ENCODE peak calls at places on chromosome 1, in eight cellular contexts. W, C, O, K, U, D, H and Q are unnamed samples.

GRCh38 chr1:16167331-16168143 is 11.7 kb upstream of the EPHA2 start:
- DNase-seq in W (no peak), C (peak), O (no peak), K (no peak), U (peak), D (peak), H (peak), Q (no peak)

GRCh38 chr1:27621067-27621920 is 13.7 kb downstream of the FGR start:
- DNase-seq in W (no peak), C (no peak), O (no peak), K (no peak), U (no peak), D (peak), H (no peak), Q (no peak)

GRCh38 chr1:176619261-176619660 is 156.3 kb downstream of the PAPPA2 start:
- DNase-seq in W (no peak), C (no peak), O (no peak), K (no peak), U (no peak), D (no peak), H (no peak), Q (no peak)

GRCh38 chr1:59243544-59243943 is 53.4 kb upstream of the FGGY start:
- DNase-seq in W (no peak), C (peak), O (no peak), K (no peak), U (no peak), D (no peak), H (no peak), Q (no peak)

GRCh38 chr1:183328371-183328770 is 89.8 kb downstream of the NMNAT2 start:
- DNase-seq in W (no peak), C (no peak), O (no peak), K (no peak), U (no peak), D (no peak), H (no peak), Q (no peak)

GRCh38 chr1:200323856-200324400 is 85.9 kb downstream of the ZNF281 start:
- DNase-seq in W (no peak), C (no peak), O (no peak), K (no peak), U (no peak), D (peak), H (no peak), Q (no peak)

GRCh38 chr1:227789881-227790400 is 25.5 kb upstream of the PRSS38 start:
- DNase-seq in W (no peak), C (no peak), O (no peak), K (peak), U (no peak), D (no peak), H (no peak), Q (peak)

GRCh38 chr1:68339505-68339904 is 107.2 kb upstream of the WLS start:
- DNase-seq in W (no peak), C (no peak), O (no peak), K (no peak), U (no peak), D (peak), H (no peak), Q (no peak)

GRCh38 chr1:67713071-67713806 is 28.2 kb downstream of the GADD45A start:
- DNase-seq in W (no peak), C (no peak), O (no peak), K (no peak), U (no peak), D (peak), H (no peak), Q (peak)

GRCh38 chr1:220219136-220219442 is 53.2 kb downstream of the RAB3GAP2 start:
- DNase-seq in W (no peak), C (no peak), O (no peak), K (no peak), U (no peak), D (no peak), H (no peak), Q (no peak)

GRCh38 chr1:83086346-83086745 is 912.6 kb downstream of the TTLL7 start:
- DNase-seq in W (no peak), C (no peak), O (no peak), K (no peak), U (no peak), D (no peak), H (no peak), Q (no peak)

GRCh38 chr1:150563340-150564038 is 14.3 kb downstream of the ADAMTSL4 start:
- DNase-seq in W (no peak), C (no peak), O (no peak), K (no peak), U (peak), D (peak), H (no peak), Q (no peak)

GRCh38 chr1:7153464-7153863 is 368.2 kb downstream of the CAMTA1 start:
- DNase-seq in W (no peak), C (no peak), O (no peak), K (no peak), U (no peak), D (no peak), H (no peak), Q (no peak)

GRCh38 chr1:73781257-73781656 is 416.7 kb downstream of the LRRIQ3 start:
- DNase-seq in W (no peak), C (no peak), O (no peak), K (no peak), U (no peak), D (no peak), H (no peak), Q (no peak)

GRCh38 chr1:210597555-210598134 is 268.9 kb downstream of the HHAT start:
- DNase-seq in W (peak), C (no peak), O (no peak), K (no peak), U (no peak), D (peak), H (no peak), Q (no peak)

GRCh38 chr1:8055973-8056372 is 29.9 kb upstream of the ERRFI1 start:
- DNase-seq in W (no peak), C (no peak), O (no peak), K (no peak), U (no peak), D (peak), H (no peak), Q (no peak)

GRCh38 chr1:91872560-91873081 is 13.3 kb downstream of the TGFBR3 start:
- DNase-seq in W (no peak), C (peak), O (no peak), K (no peak), U (no peak), D (peak), H (no peak), Q (no peak)

GRCh38 chr1:168687796-168688195 is 41.2 kb downstream of the DPT start:
- DNase-seq in W (no peak), C (no peak), O (no peak), K (no peak), U (no peak), D (no peak), H (no peak), Q (no peak)

GRCh38 chr1:100353988-100354387 is 1.7 kb downstream of the CDC14A start:
- DNase-seq in W (no peak), C (no peak), O (no peak), K (no peak), U (no peak), D (peak), H (no peak), Q (no peak)

GRCh38 chr1:247442164-247442563 is 15.7 kb downstream of the OR2B11 start:
- DNase-seq in W (no peak), C (no peak), O (no peak), K (no peak), U (no peak), D (no peak), H (no peak), Q (no peak)

GRCh38 chr1:17572264-17572985 is 32.9 kb downstream of the ARHGEF10L start:
- DNase-seq in W (no peak), C (no peak), O (no peak), K (no peak), U (no peak), D (peak), H (no peak), Q (no peak)

GRCh38 chr1:169184812-169185211 is 78.3 kb downstream of the ATP1B1 start:
- DNase-seq in W (no peak), C (no peak), O (no peak), K (no peak), U (no peak), D (no peak), H (no peak), Q (no peak)

GRCh38 chr1:84611796-84612195 is 37.6 kb upstream of the CTBS start:
- DNase-seq in W (no peak), C (no peak), O (no peak), K (peak), U (no peak), D (no peak), H (no peak), Q (peak)

GRCh38 chr1:244854175-244854574 is 10.2 kb downstream of the HNRNPU start:
- DNase-seq in W (no peak), C (no peak), O (no peak), K (no peak), U (no peak), D (no peak), H (no peak), Q (no peak)

GRCh38 chr1:46477153-46477929 is 12.3 kb upstream of the DMBX1 start:
- DNase-seq in W (peak), C (peak), O (peak), K (peak), U (peak), D (peak), H (peak), Q (peak)

GRCh38 chr1:28208818-28209441 is 23.9 kb downstream of the DNAJC8 start:
- DNase-seq in W (peak), C (peak), O (no peak), K (no peak), U (peak), D (peak), H (peak), Q (no peak)

GRCh38 chr1:203644661-203645510 is 18.3 kb downstream of the ATP2B4 start:
- DNase-seq in W (no peak), C (no peak), O (no peak), K (no peak), U (no peak), D (peak), H (no peak), Q (no peak)

GRCh38 chr1:16083486-16083885 is 10.0 kb upstream of the FAM131C start:
- DNase-seq in W (no peak), C (no peak), O (no peak), K (no peak), U (no peak), D (peak), H (no peak), Q (no peak)

GRCh38 chr1:38013027-38013588 is 574 bp downstream of the UTP11 start:
- DNase-seq in W (peak), C (no peak), O (no peak), K (no peak), U (no peak), D (peak), H (no peak), Q (no peak)

GRCh38 chr1:210535796-210536195 is 207.1 kb downstream of the HHAT start:
- DNase-seq in W (no peak), C (no peak), O (no peak), K (no peak), U (no peak), D (no peak), H (no peak), Q (no peak)

GRCh38 chr1:204826970-204827369 is 43.7 kb upstream of the NFASC start:
- DNase-seq in W (no peak), C (no peak), O (no peak), K (no peak), U (no peak), D (no peak), H (no peak), Q (no peak)

GRCh38 chr1:35725591-35725990 is 6.9 kb upstream of the C1orf216 start:
- DNase-seq in W (no peak), C (no peak), O (no peak), K (no peak), U (no peak), D (no peak), H (no peak), Q (no peak)

GRCh38 chr1:31736675-31737074 is 27.5 kb downstream of the ADGRB2 start:
- DNase-seq in W (no peak), C (no peak), O (no peak), K (no peak), U (no peak), D (no peak), H (no peak), Q (no peak)

GRCh38 chr1:212482352-212483153 is 49.8 kb downstream of the NENF start:
- DNase-seq in W (no peak), C (no peak), O (no peak), K (no peak), U (no peak), D (peak), H (no peak), Q (no peak)

GRCh38 chr1:46757256-46757955 is 38.5 kb upstream of the EFCAB14 start:
- DNase-seq in W (no peak), C (no peak), O (no peak), K (no peak), U (no peak), D (no peak), H (no peak), Q (no peak)

GRCh38 chr1:222095606-222096475 is 354.0 kb upstream of the DUSP10 start:
- DNase-seq in W (no peak), C (peak), O (no peak), K (peak), U (peak), D (no peak), H (peak), Q (no peak)

GRCh38 chr1:58157281-58157680 is 389.2 kb downstream of the OMA1 start:
- DNase-seq in W (no peak), C (no peak), O (no peak), K (no peak), U (no peak), D (no peak), H (no peak), Q (no peak)

GRCh38 chr1:76867342-76868130 is at the start of gene ST6GALNAC5:
- DNase-seq in W (no peak), C (no peak), O (no peak), K (no peak), U (no peak), D (peak), H (peak), Q (no peak)
- TF ChIP-seq CTCF in W (no peak), C (no peak), O (no peak), K (no peak), U (no peak), D (no peak), H (peak), Q (peak)

GRCh38 chr1:70977575-70977974 is 70.0 kb downstream of the PTGER3 start:
- DNase-seq in W (no peak), C (no peak), O (no peak), K (no peak), U (no peak), D (no peak), H (no peak), Q (no peak)
- TF ChIP-seq CTCF in W (no peak), C (no peak), O (no peak), K (no peak), U (no peak), D (no peak), H (no peak), Q (no peak)

DNA sequence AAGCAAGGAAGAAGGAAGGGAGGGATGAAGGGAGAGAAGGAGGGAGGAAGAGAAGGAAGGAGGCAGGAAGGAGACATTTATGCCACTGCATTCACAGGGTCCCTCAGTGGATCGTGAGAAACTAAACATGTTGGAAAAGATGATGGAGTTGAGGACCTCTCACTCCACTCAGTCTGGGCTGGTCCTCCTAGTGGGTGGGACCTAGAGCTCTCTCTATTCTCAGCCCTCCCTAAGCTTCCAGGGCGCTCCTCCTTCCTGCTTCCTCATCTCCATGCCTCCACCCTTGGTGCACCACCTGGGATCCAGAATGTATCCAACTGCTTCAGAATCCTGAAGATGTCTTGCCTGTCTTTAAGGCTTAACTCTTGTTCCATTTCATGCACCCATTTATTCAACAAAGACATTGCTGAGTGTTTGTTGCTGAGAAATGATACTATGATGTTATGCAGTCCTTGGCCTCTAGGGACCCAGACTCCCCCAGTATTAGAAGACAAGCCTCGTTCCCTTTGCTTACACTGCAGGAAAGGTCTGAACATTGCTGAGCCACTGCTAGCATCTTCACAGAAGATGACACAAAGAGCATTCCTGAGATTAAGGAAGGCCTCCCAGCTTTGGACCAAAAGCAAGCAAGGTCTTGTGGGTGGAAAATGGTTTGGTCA is 88.5 kb downstream of the BEND5 start:
- DNase-seq in W (no peak), C (no peak), O (no peak), K (no peak), U (no peak), D (no peak), H (no peak), Q (no peak)
- TF ChIP-seq CTCF in W (peak), C (peak), O (no peak), K (no peak), U (no peak), D (peak), H (peak), Q (no peak)

GRCh38 chr1:24694380-24694843 is 50.8 kb upstream of the CLIC4 start:
- DNase-seq in W (peak), C (no peak), O (no peak), K (no peak), U (no peak), D (peak), H (no peak), Q (no peak)

GRCh38 chr1:24696033-24696755 is 49.1 kb upstream of the CLIC4 start:
- DNase-seq in W (no peak), C (no peak), O (no peak), K (no peak), U (no peak), D (no peak), H (no peak), Q (no peak)

GRCh38 chr1:24693827-24694379 is 50.8 kb downstream of the SRRM1 start:
- DNase-seq in W (no peak), C (no peak), O (no peak), K (no peak), U (no peak), D (no peak), H (no peak), Q (no peak)

GRCh38 chr1:24696756-24697330 is 48.4 kb upstream of the CLIC4 start:
- DNase-seq in W (no peak), C (no peak), O (no peak), K (no peak), U (no peak), D (no peak), H (no peak), Q (no peak)

GRCh38 chr1:24695202-24695974 is 49.9 kb upstream of the CLIC4 start:
- DNase-seq in W (no peak), C (no peak), O (no peak), K (no peak), U (no peak), D (peak), H (no peak), Q (no peak)
- TF ChIP-seq CTCF in W (no peak), C (no peak), O (no peak), K (no peak), U (no peak), D (no peak), H (no peak), Q (no peak)

DNA sequence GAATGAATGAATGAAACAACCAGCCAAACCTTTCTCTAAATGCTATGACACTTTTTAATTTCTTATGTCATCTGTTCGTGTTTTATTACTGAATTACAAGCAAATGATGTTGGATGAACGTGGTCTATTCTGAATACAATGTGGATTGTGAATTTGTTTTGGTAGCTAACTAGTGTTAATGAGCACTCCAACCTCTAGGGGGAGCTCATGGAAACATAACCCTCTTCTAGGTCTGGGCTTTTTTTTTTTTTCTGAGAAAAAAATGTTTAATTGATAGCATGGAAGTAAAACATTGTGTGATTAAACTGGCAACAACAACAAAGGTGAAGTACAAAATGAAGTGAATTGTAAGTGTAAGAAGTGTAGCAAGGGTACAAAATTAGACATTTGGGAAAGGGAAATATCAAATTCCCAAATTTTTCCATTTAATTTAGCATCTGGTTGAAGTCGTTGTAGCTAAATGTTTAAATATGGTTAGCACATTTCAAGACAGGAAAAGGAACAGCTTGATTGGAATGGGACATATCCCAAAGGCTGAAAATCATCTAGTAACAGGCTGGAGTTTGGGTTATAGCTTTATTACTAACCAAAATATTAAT is 42.6 kb upstream of the PTGS2 start:
- DNase-seq in W (peak), C (peak), O (no peak), K (no peak), U (no peak), D (no peak), H (no peak), Q (no peak)
- TF ChIP-seq CTCF in W (peak), C (peak), O (no peak), K (peak), U (peak), D (peak), H (peak), Q (peak)